ENCODE peak calls at places on chromosomes 6 and 20, in five cellular contexts. T, P, F, A and J are unnamed samples.

GRCh38 chr20:1353956-1354355 is 25.0 kb upstream of the SDCBP2 start:
- DNase-seq in T (no peak), P (no peak), F (no peak), A (no peak), J (no peak)

GRCh38 chr6:89734526-89734925 is 85.1 kb downstream of the MDN1 start:
- DNase-seq in T (peak), P (no peak), F (no peak), A (no peak), J (no peak)

GRCh38 chr6:135995160-135995898 is 143.8 kb downstream of the PDE7B start:
- DNase-seq in T (peak), P (no peak), F (peak), A (no peak), J (no peak)

GRCh38 chr6:117676577-117677218 is 1.4 kb downstream of the NUS1 start:
- DNase-seq in T (no peak), P (no peak), F (no peak), A (no peak), J (no peak)

GRCh38 chr6:144036064-144036873 is 28.2 kb upstream of the PLAGL1 start:
- DNase-seq in T (peak), P (peak), F (no peak), A (no peak), J (peak)

GRCh38 chr20:2295286-2295685 is 515 bp upstream of the TGM3 start:
- DNase-seq in T (no peak), P (no peak), F (no peak), A (no peak), J (no peak)

GRCh38 chr20:19692100-19692499 is 66.0 kb upstream of the RIN2 start:
- DNase-seq in T (peak), P (no peak), F (peak), A (no peak), J (no peak)

GRCh38 chr6:148967546-148967945 is 220.7 kb downstream of the UST start:
- DNase-seq in T (no peak), P (no peak), F (no peak), A (no peak), J (no peak)

GRCh38 chr20:32965581-32966373 is 38.5 kb downstream of the SUN5 start:
- DNase-seq in T (no peak), P (peak), F (no peak), A (peak), J (no peak)

GRCh38 chr6:108804976-108805375 is 43.2 kb upstream of the ARMC2 start:
- DNase-seq in T (no peak), P (no peak), F (no peak), A (no peak), J (no peak)